ENCODE peak calls at places on chromosomes 4 and X, in seven cellular contexts. R is GM23248, Y is HCT116, W is GM23338, T is PC-3, N is OCI-LY7, H is hepatocyte. S is an unnamed sample. For H3K4me1 and H3K9me2, the result is how much of the 10 kb centered on the place peaks cover.

GRCh38 chrX:122500556-122500955 is 683.5 kb upstream of the GRIA3 start:
- DNase-seq in N (no peak), Y (no peak), R (no peak), H (no peak), W (no peak), T (no peak), S (no peak)

GRCh38 chr4:122917731-122918130 is 4.7 kb downstream of the NUDT6 start:
- DNase-seq in Y (no peak), W (no peak), T (peak), N (no peak), R (peak), H (no peak), S (no peak)

GRCh38 chr4:108360857-108361820 is 192.4 kb upstream of the LEF1 start:
- DNase-seq in T (peak), W (peak), H (peak), N (no peak), R (peak), Y (no peak), S (no peak)

GRCh38 chr4:73021634-73022033 is 47.9 kb downstream of the COX18 start:
- DNase-seq in R (peak), T (peak), Y (peak), N (peak), W (peak), H (peak), S (peak)

GRCh38 chrX:118974088-118974907 is at the start of gene LONRF3:
- DNase-seq in R (peak), H (peak), N (peak), Y (no peak), W (no peak), T (peak), S (no peak)

GRCh38 chr4:24594887-24595286 is 10.5 kb upstream of the DHX15 start:
- DNase-seq in H (peak), N (no peak), Y (no peak), R (no peak), T (peak), W (no peak), S (no peak)

GRCh38 chr4:48227662-48228061 is 42.0 kb downstream of the TEC start:
- DNase-seq in Y (no peak), R (no peak), W (no peak), H (no peak), N (no peak), T (no peak), S (no peak)

GRCh38 chr4:124738994-124739393 is 26.5 kb upstream of the ANKRD50 start:
- DNase-seq in W (peak), Y (no peak), R (no peak), N (no peak), T (no peak), H (no peak), S (no peak)

GRCh38 chr4:26220704-26221103 is 100.1 kb upstream of the RBPJ start:
- DNase-seq in Y (no peak), H (no peak), W (no peak), T (peak), R (peak), N (no peak), S (no peak)

GRCh38 chr4:8643986-8644385 is 51.4 kb downstream of the CPZ start:
- DNase-seq in N (no peak), H (no peak), Y (no peak), W (no peak), T (no peak), R (no peak), S (no peak)

GRCh38 chr4:3046149-3046548 is 28.2 kb downstream of the HTT-AS start:
- DNase-seq in W (no peak), Y (no peak), H (no peak), T (no peak), N (peak), R (no peak), S (peak)

GRCh38 chrX:72202792-72203401 is 21.3 kb downstream of the PIN4 start:
- DNase-seq in T (no peak), W (peak), H (no peak), R (no peak), N (no peak), Y (no peak), S (peak)

GRCh38 chrX:107135076-107135964 is 16.7 kb upstream of the RBM41 start:
- DNase-seq in Y (peak), H (no peak), T (peak), W (no peak), N (no peak), R (peak), S (no peak)

GRCh38 chrX:137031517-137032377 is 2.0 kb downstream of the GPR101 start:
- DNase-seq in Y (no peak), H (peak), N (no peak), W (peak), T (peak), R (peak), S (no peak)

GRCh38 chr4:159146007-159146330 is 43.1 kb downstream of the RAPGEF2 start:
- DNase-seq in Y (no peak), N (no peak), R (no peak), T (peak), W (no peak), H (no peak), S (no peak)

GRCh38 chr4:117637347-117637746 is 396.9 kb upstream of the NDST3 start:
- DNase-seq in H (no peak), W (no peak), T (no peak), R (no peak), Y (no peak), N (no peak), S (no peak)

GRCh38 chr4:52019941-52020657 is at the start of gene LRRC66:
- DNase-seq in N (no peak), W (no peak), T (peak), Y (peak), R (peak), H (peak), S (no peak)

GRCh38 chr4:47747846-47748494 is 89.9 kb downstream of the CORIN start:
- DNase-seq in Y (no peak), W (no peak), H (no peak), R (no peak), N (no peak), T (no peak), S (no peak)

GRCh38 chr4:89363786-89364185 is 56.2 kb upstream of the GPRIN3 start:
- DNase-seq in W (peak), H (no peak), R (no peak), Y (no peak), T (no peak), N (no peak), S (no peak)

GRCh38 chrX:82141942-82142341 is 940.0 kb downstream of the SH3BGRL start:
- DNase-seq in W (no peak), H (no peak), N (no peak), Y (no peak), R (no peak), T (no peak), S (no peak)

GRCh38 chr4:86497131-86497530 is 97.0 kb upstream of the PTPN13 start:
- DNase-seq in R (peak), H (peak), W (no peak), T (peak), Y (no peak), N (no peak), S (no peak)

GRCh38 chrX:1535241-1536041 is 1.5 kb downstream of the P2RY8 start:
- DNase-seq in H (no peak), T (no peak), Y (no peak), R (no peak), W (no peak), N (peak), S (peak)

GRCh38 chrX:41291309-41291708 is 42.7 kb upstream of the DDX3X start:
- DNase-seq in W (peak), Y (no peak), R (no peak), N (no peak), H (no peak), T (no peak), S (no peak)

GRCh38 chr4:46992338-46992737 is 1.0 kb downstream of the GABRA4 start:
- DNase-seq in R (no peak), H (no peak), N (no peak), W (peak), T (no peak), Y (no peak), S (no peak)

GRCh38 chr4:157265281-157265680 is 44.8 kb downstream of the GRIA2 start:
- DNase-seq in H (peak), T (peak), W (peak), R (no peak), Y (peak), N (no peak), S (no peak)

GRCh38 chrX:54166915-54167314 is 16.1 kb downstream of the FAM120C start:
- DNase-seq in H (no peak), N (no peak), W (no peak), Y (no peak), R (no peak), T (no peak), S (peak)

GRCh38 chr4:1989533-1990347 is 19.0 kb downstream of the NELFA start:
- DNase-seq in W (no peak), T (no peak), N (no peak), Y (no peak), R (no peak), H (no peak), S (no peak)

GRCh38 chr4:61200991-61201526 is 933 bp downstream of the ADGRL3 start:
- DNase-seq in N (no peak), T (peak), W (peak), Y (no peak), R (peak), H (peak), S (no peak)

GRCh38 chr4:155353923-155354540 is 22.7 kb downstream of the MAP9 start:
- DNase-seq in R (peak), W (peak), N (peak), H (peak), Y (peak), T (peak), S (peak)

GRCh38 chrX:11446331-11446730 is 153.1 kb downstream of the AMELX start:
- DNase-seq in H (no peak), Y (no peak), T (no peak), N (no peak), R (peak), W (no peak), S (no peak)

GRCh38 chr4:109419679-109420078 is 13.9 kb upstream of the SEC24B start:
- DNase-seq in R (no peak), T (no peak), W (peak), Y (no peak), N (no peak), H (no peak), S (no peak)

GRCh38 chr4:140344111-140344510 is 29.3 kb upstream of the SCOC start:
- DNase-seq in Y (no peak), N (no peak), R (peak), T (no peak), H (no peak), W (no peak), S (no peak)

GRCh38 chrX:3504916-3505315 is 158.5 kb upstream of the MXRA5 start:
- DNase-seq in N (no peak), H (no peak), Y (no peak), T (no peak), W (no peak), R (peak), S (no peak)

GRCh38 chrX:148574247-148574973 is 74.0 kb downstream of the AFF2 start:
- DNase-seq in R (peak), N (peak), W (no peak), Y (no peak), H (no peak), T (no peak), S (peak)

GRCh38 chr4:182540496-182540895 is 297.3 kb downstream of the TENM3 start:
- DNase-seq in W (no peak), H (no peak), N (no peak), Y (no peak), T (no peak), R (no peak), S (no peak)

GRCh38 chr4:179634862-179635261 is 2192.6 kb upstream of the AGA start:
- DNase-seq in R (no peak), N (no peak), Y (no peak), H (no peak), T (no peak), W (no peak), S (no peak)

GRCh38 chr4:30245140-30245539 is 475.0 kb upstream of the PCDH7 start:
- DNase-seq in R (no peak), H (no peak), T (peak), N (no peak), Y (no peak), W (no peak), S (no peak)

GRCh38 chr4:144174401-144175067 is 34.0 kb upstream of the GYPA start:
- DNase-seq in N (peak), R (peak), H (peak), Y (peak), W (peak), T (peak), S (peak)

GRCh38 chr4:152920768-152921167 is 15.4 kb upstream of the FHDC1 start:
- DNase-seq in T (peak), R (no peak), W (peak), N (peak), H (no peak), Y (peak), S (peak)

GRCh38 chr4:102536768-102537167 is 35.6 kb downstream of the NFKB1 start:
- DNase-seq in H (no peak), R (no peak), N (no peak), T (no peak), W (no peak), Y (no peak), S (no peak)
- H3K4me1 ChIP-seq in H (under half), R (under half), N (under half), T (under half), W (under half), Y (under half), S (under half)

GRCh38 chr4:74133786-74134499 is 24.0 kb upstream of the MTHFD2L start:
- DNase-seq in R (peak), H (peak), T (peak), N (peak), Y (peak), W (peak), S (peak)
- H2AFZ ChIP-seq in R (peak), H (peak), T (peak), N (no peak), Y (peak), W (peak), S (no peak)

GRCh38 chrX:18594079-18594478 is 77.8 kb downstream of the RS1 start:
- DNase-seq in Y (no peak), W (no peak), R (no peak), H (no peak), N (no peak), T (no peak), S (no peak)

GRCh38 chrX:18596096-18596495 is 75.8 kb downstream of the RS1 start:
- DNase-seq in R (no peak), T (no peak), W (no peak), Y (no peak), H (no peak), N (no peak), S (no peak)

GRCh38 chrX:18598413-18598812 is 73.5 kb downstream of the RS1 start:
- DNase-seq in W (no peak), T (no peak), H (no peak), R (no peak), Y (no peak), N (no peak), S (no peak)
- H3K9me2 ChIP-seq in W (under half), T (under half), H (under half), R (under half), Y (under half), N (under half), S (under half)

GRCh38 chr4:184343400-184344177 is 125.9 kb upstream of the ENPP6 start:
- DNase-seq in N (peak), T (peak), H (peak), R (peak), Y (peak), W (peak), S (peak)
- H3K4me1 ChIP-seq in N (half or more), T (under half), H (under half), R (under half), Y (under half), W (under half), S (half or more)

GRCh38 chr4:173398251-173398650 is 665 bp downstream of the SCRG1 start:
- DNase-seq in R (peak), W (no peak), Y (no peak), H (no peak), T (no peak), N (no peak), S (no peak)

GRCh38 chr4:173404296-173404865 is 5.5 kb upstream of the SCRG1 start:
- DNase-seq in Y (no peak), T (no peak), H (no peak), N (no peak), W (no peak), R (no peak), S (no peak)

GRCh38 chr4:173403051-173403450 is 4.1 kb upstream of the SCRG1 start:
- DNase-seq in H (no peak), W (no peak), Y (no peak), N (no peak), T (no peak), R (peak), S (no peak)

GRCh38 chr4:173397604-173398003 is 1.3 kb downstream of the SCRG1 start:
- DNase-seq in N (no peak), T (no peak), R (no peak), W (no peak), Y (no peak), H (no peak), S (no peak)

DNA sequence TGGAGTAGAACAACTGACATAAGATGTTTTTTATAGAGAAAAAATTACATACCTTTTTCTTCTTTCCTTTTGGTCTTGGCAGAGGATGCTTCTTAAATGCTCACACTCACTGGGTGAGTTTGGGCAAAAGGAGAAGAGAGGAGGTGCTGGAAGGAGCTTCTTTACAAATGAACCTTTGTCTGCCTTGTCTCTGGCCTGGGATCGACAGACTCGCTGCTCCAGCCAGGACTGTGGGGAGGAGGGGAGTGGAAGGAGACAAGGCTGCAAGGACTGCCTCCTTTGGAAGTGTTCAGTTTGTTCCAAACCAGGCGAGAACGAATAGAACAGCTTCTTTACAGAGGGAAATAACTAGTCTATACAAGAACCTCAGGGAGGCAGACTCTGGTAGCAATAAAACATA is at the start of gene SCRG1:
- DNase-seq in R (no peak), T (no peak), H (no peak), N (no peak), W (peak), Y (no peak), S (no peak)
- H2AFZ ChIP-seq in R (peak), T (no peak), H (no peak), N (no peak), W (no peak), Y (no peak), S (no peak)

GRCh38 chrX:370244-370962 is 16.3 kb downstream of the PPP2R3B start:
- DNase-seq in R (no peak), N (peak), Y (no peak), H (no peak), W (peak), T (no peak), S (peak)
- H3K9me2 ChIP-seq in R (under half), N (under half), Y (under half), H (under half), W (under half), T (under half), S (under half)

DNA sequence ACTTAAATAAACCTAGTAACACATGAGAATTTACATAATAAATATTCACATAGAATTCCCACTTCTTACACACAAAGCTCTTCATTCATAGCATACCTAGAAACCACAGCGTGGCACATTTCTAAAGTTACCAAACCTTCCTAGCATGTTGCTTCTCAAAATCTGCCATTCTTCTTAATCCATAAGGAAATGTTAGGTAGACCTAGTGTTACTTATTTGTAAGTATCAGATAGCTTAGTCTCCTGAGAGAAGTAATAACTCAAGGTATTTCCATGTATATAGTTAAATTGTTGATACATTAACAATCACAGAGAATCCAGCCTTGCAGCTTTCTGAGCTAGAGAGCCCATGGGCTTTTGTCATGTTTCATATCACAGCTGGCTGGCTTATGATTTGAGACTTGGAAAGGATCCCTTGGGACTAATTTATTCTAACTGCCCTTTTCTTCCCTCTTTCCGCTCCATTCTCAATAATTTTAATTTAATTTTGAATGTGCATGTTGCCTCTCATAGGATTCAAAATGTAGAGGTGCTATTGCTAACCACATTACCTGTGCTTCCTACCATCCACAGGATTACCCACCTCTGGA is 17.6 kb downstream of the SH3RF1 start:
- DNase-seq in T (no peak), Y (no peak), W (no peak), N (no peak), H (no peak), R (no peak), S (no peak)
- H3K4me1 ChIP-seq in T (half or more), Y (half or more), W (half or more), N (under half), H (half or more), R (half or more), S (under half)

GRCh38 chrX:46648660-46649059 is 75.1 kb downstream of the CHST7 start:
- DNase-seq in R (no peak), Y (no peak), T (no peak), N (no peak), W (peak), H (no peak), S (no peak)
- H2AFZ ChIP-seq in R (no peak), Y (no peak), T (no peak), N (no peak), W (no peak), H (no peak), S (no peak)